ENCODE peak calls at places on chromosomes 1 and 21, in seven cellular contexts. B is PC-9, Q is lower lobe of right lung, D is astrocyte of the spinal cord, V is left ventricle myocardium inferior, T is body of pancreas, P is upper lobe of left lung. R is an unnamed sample.

GRCh38 chr1:47646676-47647075 is 208.8 kb downstream of the FOXD2 start:
- DNase-seq in T (no peak), D (no peak), V (no peak), B (no peak), Q (no peak), P (no peak), R (no peak)

GRCh38 chr1:5093042-5093441 is 438.6 kb downstream of the AJAP1 start:
- DNase-seq in D (no peak), V (no peak), T (no peak), Q (no peak), B (no peak), P (no peak), R (no peak)

GRCh38 chr1:224199679-224200078 is 16.6 kb downstream of the DEGS1 start:
- DNase-seq in P (no peak), Q (no peak), D (no peak), B (peak; percentile 73), V (no peak), T (no peak), R (no peak)

GRCh38 chr1:2583331-2583791 is 3.2 kb upstream of the PRXL2B start:
- DNase-seq in Q (no peak), D (no peak), P (no peak), V (no peak), B (no peak), T (no peak), R (no peak)

GRCh38 chr1:94156226-94156625 is 35.3 kb upstream of the ABCA4 start:
- DNase-seq in P (no peak), V (no peak), B (no peak), T (no peak), D (no peak), Q (no peak), R (no peak)

GRCh38 chr1:237146247-237146646 is 104.3 kb downstream of the RYR2 start:
- DNase-seq in T (no peak), Q (no peak), V (no peak), D (no peak), P (no peak), B (no peak), R (no peak)

GRCh38 chr21:17083084-17083483 is 429.8 kb upstream of the CXADR start:
- DNase-seq in Q (no peak), B (no peak), V (no peak), P (no peak), D (no peak), T (no peak), R (no peak)

GRCh38 chr1:223844962-223845809 is 561 bp downstream of the TP53BP2 start:
- DNase-seq in D (peak; percentile 71), T (peak; percentile 65), B (no peak), Q (peak; percentile 77), V (peak; percentile 58), P (peak; percentile 66), R (peak; percentile 37)

GRCh38 chr1:76187436-76187835 is 112.9 kb downstream of the ST6GALNAC3 start:
- DNase-seq in V (no peak), T (no peak), D (no peak), Q (no peak), P (no peak), B (no peak), R (no peak)

GRCh38 chr1:160837558-160838205 is 25.0 kb downstream of the CD244 start:
- DNase-seq in T (no peak), P (peak; percentile 52), Q (peak; percentile 53), B (peak; percentile 74), V (peak; percentile 23), D (no peak), R (peak; percentile 57)

GRCh38 chr1:246284021-246284420 is 223.1 kb downstream of the SMYD3 start:
- DNase-seq in V (no peak), P (no peak), D (no peak), T (no peak), B (no peak), Q (no peak), R (no peak)

GRCh38 chr1:223700942-223701637 is 11.2 kb upstream of the CAPN2 start:
- DNase-seq in Q (peak; percentile 64), T (no peak), V (no peak), B (peak; percentile 97), D (peak; percentile 98), P (peak; percentile 76), R (peak; percentile 97)

GRCh38 chr1:45945426-45945825 is 142.0 kb downstream of the MAST2 start:
- DNase-seq in T (peak; percentile 25), B (no peak), Q (no peak), V (no peak), P (no peak), D (peak; percentile 49), R (peak; percentile 28)

GRCh38 chr1:184825571-184825970 is 70.9 kb upstream of the EDEM3 start:
- DNase-seq in P (peak; percentile 41), B (no peak), D (no peak), T (no peak), V (no peak), Q (no peak), R (no peak)

GRCh38 chr1:43522776-43523480 is 7.8 kb upstream of the PTPRF start:
- DNase-seq in V (no peak), D (peak; percentile 42), B (peak; percentile 97), Q (no peak), T (no peak), P (peak; percentile 30), R (peak; percentile 83)

GRCh38 chr1:180173952-180174351 is 19.3 kb downstream of the QSOX1 start:
- DNase-seq in V (peak; percentile 88), D (peak; percentile 58), B (no peak), P (peak; percentile 73), Q (peak; percentile 75), T (peak; percentile 74), R (no peak)

GRCh38 chr1:1779691-1780597 is 1.7 kb upstream of the NADK start:
- DNase-seq in P (peak; percentile 90), B (peak; percentile 69), T (no peak), D (peak; percentile 37), Q (peak; percentile 82), V (peak; percentile 55), R (no peak)

GRCh38 chr1:27993241-27993640 is 33.5 kb downstream of the XKR8 start:
- DNase-seq in Q (no peak), V (no peak), B (no peak), D (no peak), T (no peak), P (no peak), R (no peak)

GRCh38 chr1:221328371-221328770 is 413.5 kb downstream of the DUSP10 start:
- DNase-seq in V (no peak), P (no peak), T (no peak), B (no peak), Q (no peak), D (no peak), R (no peak)

GRCh38 chr1:8456991-8457390 is 139.1 kb downstream of the SLC45A1 start:
- DNase-seq in B (no peak), V (no peak), T (no peak), P (no peak), Q (no peak), D (no peak), R (no peak)

GRCh38 chr1:183180213-183180612 is 5.9 kb upstream of the LAMC2 start:
- DNase-seq in P (peak; percentile 59), Q (no peak), T (peak; percentile 31), D (peak; percentile 93), B (no peak), V (no peak), R (peak; percentile 68)

DNA sequence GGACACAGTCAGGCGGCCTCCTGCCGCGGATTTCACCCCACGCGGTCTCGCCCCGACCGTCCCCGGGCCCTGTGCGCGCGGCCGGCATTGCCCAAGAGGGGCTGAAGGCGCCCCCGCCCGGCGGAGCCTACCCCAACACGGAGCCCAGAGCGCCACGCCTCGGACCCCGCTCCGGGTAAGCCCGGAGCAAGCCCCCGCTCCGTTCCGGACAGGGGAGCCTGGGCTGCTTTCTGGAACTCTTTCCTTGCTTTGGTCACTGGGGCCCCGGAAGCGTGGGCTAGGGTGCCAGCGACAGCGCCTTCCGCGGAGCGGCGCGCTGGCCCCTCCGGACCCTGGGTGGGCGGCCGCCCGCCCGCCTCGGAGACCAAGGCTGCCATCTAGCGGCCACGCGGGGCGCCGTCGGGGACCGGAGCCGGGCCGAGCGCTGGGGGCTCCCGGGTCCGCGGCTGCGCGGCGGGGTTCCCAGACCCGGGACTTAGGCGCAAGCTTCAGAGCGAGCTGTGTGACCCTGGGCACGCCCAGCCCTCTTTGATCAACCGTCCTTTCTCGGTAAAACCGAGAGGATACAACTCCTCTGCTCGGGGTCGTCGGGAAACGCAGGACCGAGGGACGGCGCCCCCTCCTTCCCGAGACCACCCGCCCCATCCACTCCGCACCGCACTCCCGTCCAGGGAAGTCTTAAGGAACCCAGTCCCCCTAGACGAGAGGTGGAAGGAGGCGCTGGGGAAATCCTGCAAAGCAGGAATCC is 41.4 kb downstream of the RRAGC start:
- DNase-seq in B (no peak), Q (peak; percentile 61), P (peak; percentile 29), V (no peak), D (no peak), T (peak; percentile 25), R (no peak)
- TF ChIP-seq CTCF in B (peak; percentile 56), Q (peak; percentile 86), P (peak; percentile 84), V (peak; percentile 87), D (peak; percentile 54), T (peak; percentile 77), R (peak; percentile 91)

GRCh38 chr1:188941986-188942385 is 1535.7 kb downstream of the BRINP3 start:
- DNase-seq in P (no peak), Q (no peak), T (no peak), V (no peak), D (no peak), B (no peak), R (no peak)

DNA sequence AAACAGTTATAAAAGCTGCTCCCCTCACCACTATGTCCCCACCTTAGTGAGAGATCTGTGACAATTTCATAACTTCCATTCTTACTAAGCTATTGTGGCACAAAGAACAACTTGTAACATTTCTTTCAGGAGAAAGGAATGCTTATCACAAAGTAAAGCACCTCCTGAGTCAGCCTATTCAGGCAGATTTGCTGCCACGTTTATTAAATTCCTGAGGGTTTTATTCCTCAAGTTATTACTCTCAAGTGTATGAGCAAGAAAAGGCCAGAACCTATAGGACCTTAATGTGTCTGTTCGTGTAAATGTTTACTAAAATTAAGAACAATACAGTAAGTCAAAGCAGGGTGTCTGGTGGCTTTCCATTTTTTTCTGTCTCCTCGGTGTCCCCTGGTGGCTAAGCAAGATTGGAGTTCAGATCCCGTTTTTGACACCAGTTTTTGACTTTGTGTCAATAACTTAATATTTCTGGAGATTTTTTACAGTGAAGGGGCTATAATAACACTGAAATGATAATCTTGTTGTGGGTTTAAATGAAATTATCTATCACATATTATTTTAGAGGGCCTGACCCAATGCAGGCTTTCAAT is 1539.6 kb downstream of the BRINP3 start:
- DNase-seq in P (no peak), T (no peak), V (no peak), Q (no peak), D (peak; percentile 22), B (no peak), R (no peak)
- TF ChIP-seq CTCF in P (no peak), T (no peak), V (no peak), Q (peak; percentile 11), D (peak; percentile 54), B (no peak), R (no peak)

GRCh38 chr1:21237386-21238088 is 52.7 kb downstream of the ECE1 start:
- DNase-seq in D (no peak), P (no peak), V (peak; percentile 53), Q (no peak), B (no peak), T (peak; percentile 67), R (no peak)
- TF ChIP-seq CTCF in D (no peak), P (no peak), V (no peak), Q (no peak), B (no peak), T (no peak), R (no peak)

DNA sequence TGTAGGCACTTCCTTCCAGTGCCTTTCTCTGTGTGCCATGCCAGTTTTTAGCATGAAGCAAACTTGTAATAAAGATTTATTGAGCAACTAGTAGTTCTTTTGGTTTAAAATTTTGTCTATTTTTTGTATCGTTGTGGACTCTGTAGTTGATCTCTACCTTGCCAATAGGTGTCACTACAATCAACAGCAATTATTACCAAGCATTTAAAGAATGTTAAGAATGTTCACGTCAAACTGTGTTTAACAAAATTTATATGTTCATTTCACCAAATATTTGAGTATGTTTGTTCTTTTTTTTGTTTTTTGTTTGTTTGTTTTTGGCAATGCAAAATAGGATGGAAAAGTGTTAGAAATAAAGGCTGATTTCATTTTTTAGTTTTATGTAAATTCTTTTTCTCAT is 208.1 kb downstream of the PATJ start:
- DNase-seq in D (no peak), Q (no peak), P (no peak), T (no peak), V (no peak), B (peak; percentile 61), R (no peak)
- TF ChIP-seq CTCF in D (peak; percentile 28), Q (no peak), P (no peak), T (no peak), V (peak; percentile 43), B (peak; percentile 55), R (peak; percentile 43)

R was measured in HFFc6.